ENCODE peak calls at places on chromosomes 1 and 21, in five cellular contexts. I is foreskin fibroblast, M is endothelial cell of umbilical vein, H is transverse colon, B is A549. T is an unnamed sample.

GRCh38 chr1:23624440-23624839 is 65.1 kb upstream of the ID3 start:
- DNase-seq in I (no peak), M (no peak), H (no peak), B (no peak), T (no peak)

GRCh38 chr1:33537885-33538284 is 65.4 kb downstream of the ZSCAN20 start:
- DNase-seq in I (no peak), M (no peak), H (no peak), B (no peak), T (no peak)

GRCh38 chr1:174131032-174131638 is 28.2 kb upstream of the RABGAP1L start:
- DNase-seq in I (no peak), M (no peak), H (no peak), B (no peak), T (no peak)

GRCh38 chr1:53638641-53639035 is 100.3 kb downstream of the GLIS1 start:
- DNase-seq in I (no peak), M (no peak), H (no peak), B (no peak), T (no peak)

GRCh38 chr1:79695133-79695532 is 688.6 kb upstream of the ADGRL4 start:
- DNase-seq in I (no peak), M (no peak), H (no peak), B (no peak), T (no peak)

GRCh38 chr1:228463559-228464455 is 23.4 kb upstream of the RNF187 start:
- DNase-seq in I (peak), M (no peak), H (peak), B (peak), T (peak)

GRCh38 chr1:10561497-10561896 is 86.7 kb downstream of the PEX14 start:
- DNase-seq in I (no peak), M (peak), H (no peak), B (no peak), T (no peak)

GRCh38 chr1:12513176-12513575 is 104.8 kb downstream of the DHRS3 start:
- DNase-seq in I (no peak), M (no peak), H (no peak), B (no peak), T (no peak)

GRCh38 chr1:68653882-68654281 is 157.0 kb upstream of the DEPDC1 start:
- DNase-seq in I (no peak), M (no peak), H (no peak), B (no peak), T (no peak)

GRCh38 chr1:205988585-205988995 is 14.6 kb downstream of the RAB7B start:
- DNase-seq in I (no peak), M (peak), H (no peak), B (no peak), T (no peak)

GRCh38 chr1:29487291-29487690 is 251.0 kb downstream of the PTPRU start:
- DNase-seq in I (no peak), M (no peak), H (no peak), B (no peak), T (no peak)

GRCh38 chr1:87898401-87898800 is 569.7 kb downstream of the LMO4 start:
- DNase-seq in I (no peak), M (no peak), H (no peak), B (no peak), T (no peak)

GRCh38 chr1:12143631-12144155 is 23.1 kb upstream of the TNFRSF1B start:
- DNase-seq in I (peak), M (peak), H (peak), B (no peak), T (no peak)

GRCh38 chr1:3593334-3593733 is 18.0 kb downstream of the MEGF6 start:
- DNase-seq in I (no peak), M (no peak), H (no peak), B (no peak), T (no peak)

GRCh38 chr1:3593745-3594144 is 17.6 kb downstream of the MEGF6 start:
- DNase-seq in I (no peak), M (peak), H (no peak), B (no peak), T (no peak)

GRCh38 chr1:3588395-3588794 is 22.9 kb downstream of the MEGF6 start:
- DNase-seq in I (no peak), M (no peak), H (no peak), B (no peak), T (no peak)

GRCh38 chr1:3590145-3590768 is 21.1 kb downstream of the MEGF6 start:
- DNase-seq in I (no peak), M (peak), H (no peak), B (no peak), T (no peak)

GRCh38 chr1:3590951-3591865 is 20.1 kb downstream of the MEGF6 start:
- DNase-seq in I (no peak), M (no peak), H (no peak), B (no peak), T (no peak)
- TF ChIP-seq CTCF in I (no peak), M (no peak), H (no peak), B (no peak), T (peak)

GRCh38 chr21:45508607-45509565 is 33.4 kb downstream of the SLC19A1 start:
- DNase-seq in I (no peak), M (no peak), H (no peak), B (no peak), T (no peak)

GRCh38 chr21:45507888-45508508 is 34.2 kb downstream of the SLC19A1 start:
- DNase-seq in I (no peak), M (no peak), H (no peak), B (no peak), T (no peak)

GRCh38 chr21:45510466-45510955 is 31.7 kb downstream of the SLC19A1 start:
- DNase-seq in I (no peak), M (no peak), H (no peak), B (no peak), T (no peak)

GRCh38 chr21:45511007-45511406 is 31.2 kb downstream of the SLC19A1 start:
- DNase-seq in I (no peak), M (no peak), H (no peak), B (no peak), T (no peak)

DNA sequence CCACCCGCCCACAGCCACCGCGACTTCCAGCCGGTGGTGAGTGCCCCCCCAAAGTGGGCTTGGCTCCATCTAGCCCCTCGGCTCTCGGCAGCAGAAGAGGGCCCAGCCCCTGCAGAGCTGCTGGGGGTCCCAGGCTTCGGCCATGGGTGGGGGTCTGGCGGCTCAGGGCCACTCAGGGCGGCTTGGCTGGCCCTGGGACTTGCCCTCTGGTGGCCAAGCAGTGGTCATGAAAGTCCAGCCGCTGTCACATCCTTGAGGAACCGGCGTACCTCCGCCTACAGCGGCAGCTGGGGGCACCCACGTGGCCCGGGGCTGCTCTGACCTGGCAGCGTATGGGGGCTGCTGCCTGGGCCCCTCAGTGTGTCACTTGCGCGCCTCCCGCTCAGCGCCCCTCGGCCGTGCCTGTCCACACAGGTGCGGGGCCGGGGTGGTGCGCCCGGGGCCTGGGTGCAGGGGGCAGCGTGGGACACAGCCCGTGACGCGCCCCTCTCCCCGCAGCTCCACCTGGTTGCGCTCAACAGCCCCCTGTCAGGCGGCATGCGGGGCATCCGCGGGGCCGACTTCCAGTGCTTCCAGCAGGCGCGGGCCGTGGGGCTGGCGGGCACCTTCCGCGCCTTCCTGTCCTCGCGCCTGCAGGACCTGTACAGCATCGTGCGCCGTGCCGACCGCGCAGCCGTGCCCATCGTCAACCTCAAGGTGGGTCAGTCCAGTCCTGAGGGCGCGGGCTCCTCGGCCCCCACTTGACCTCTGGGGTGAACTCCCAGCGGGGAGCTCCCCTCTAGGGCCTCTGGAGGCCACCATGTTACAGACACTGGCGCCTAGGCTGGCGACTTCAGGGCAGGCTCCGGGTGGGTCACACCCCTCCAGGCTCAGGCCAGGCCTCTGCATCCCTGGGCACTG is 32.4 kb downstream of the SLC19A1 start:
- DNase-seq in I (no peak), M (no peak), H (no peak), B (no peak), T (no peak)
- TF ChIP-seq CTCF in I (no peak), M (no peak), H (no peak), B (no peak), T (no peak)

GRCh38 chr1:21323091-21323490 is 32.8 kb upstream of the ECE1 start:
- DNase-seq in I (peak), M (peak), H (no peak), B (peak), T (no peak)

GRCh38 chr1:21319447-21320407 is 29.5 kb upstream of the ECE1 start:
- DNase-seq in I (no peak), M (no peak), H (no peak), B (peak), T (no peak)

GRCh38 chr1:21320410-21321107 is 30.3 kb upstream of the ECE1 start:
- DNase-seq in I (no peak), M (no peak), H (no peak), B (no peak), T (no peak)

GRCh38 chr1:21322681-21323016 is 32.4 kb upstream of the ECE1 start:
- DNase-seq in I (no peak), M (no peak), H (no peak), B (no peak), T (no peak)

DNA sequence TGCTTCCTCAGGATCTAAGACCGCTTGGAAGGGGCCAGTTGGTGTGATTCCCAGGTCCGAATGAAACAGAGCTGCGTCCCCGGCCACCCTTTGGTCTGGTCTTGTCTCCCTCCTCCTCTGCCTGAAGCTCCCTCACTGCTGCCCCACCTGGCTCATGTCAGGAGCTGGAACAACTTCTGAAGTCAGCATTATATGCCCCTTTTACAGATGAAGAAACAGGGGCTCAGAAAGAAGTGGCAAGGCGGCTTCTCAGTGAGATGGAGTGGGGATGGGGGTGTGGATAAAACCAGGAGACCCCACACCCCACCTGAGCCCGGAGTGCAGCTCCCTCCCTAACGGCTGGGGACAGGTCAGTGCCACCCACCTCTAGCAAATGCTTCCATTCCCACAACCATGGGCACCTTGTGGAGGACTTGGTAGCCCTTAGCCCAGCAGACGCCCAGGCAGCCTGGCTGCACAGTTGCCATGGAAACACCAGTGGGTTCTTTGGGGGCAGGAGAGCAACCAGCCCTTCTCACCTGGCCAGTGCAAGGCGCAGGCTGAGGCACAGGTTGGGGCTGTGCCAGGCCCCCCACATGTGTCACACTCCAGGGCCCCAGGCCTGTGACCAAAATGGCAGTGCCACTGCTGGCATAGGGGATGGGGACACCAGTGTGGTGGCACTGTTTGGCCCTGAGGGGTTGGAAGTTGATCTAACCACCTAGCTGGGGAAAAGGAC is 31.9 kb upstream of the ECE1 start:
- DNase-seq in I (no peak), M (no peak), H (no peak), B (no peak), T (no peak)
- TF ChIP-seq CTCF in I (peak), M (no peak), H (no peak), B (no peak), T (peak)

GRCh38 chr1:168653567-168653966 is 75.4 kb downstream of the DPT start:
- DNase-seq in I (peak), M (no peak), H (no peak), B (no peak), T (no peak)
- TF ChIP-seq CTCF in I (no peak), M (no peak), H (no peak), B (no peak), T (no peak)

DNA sequence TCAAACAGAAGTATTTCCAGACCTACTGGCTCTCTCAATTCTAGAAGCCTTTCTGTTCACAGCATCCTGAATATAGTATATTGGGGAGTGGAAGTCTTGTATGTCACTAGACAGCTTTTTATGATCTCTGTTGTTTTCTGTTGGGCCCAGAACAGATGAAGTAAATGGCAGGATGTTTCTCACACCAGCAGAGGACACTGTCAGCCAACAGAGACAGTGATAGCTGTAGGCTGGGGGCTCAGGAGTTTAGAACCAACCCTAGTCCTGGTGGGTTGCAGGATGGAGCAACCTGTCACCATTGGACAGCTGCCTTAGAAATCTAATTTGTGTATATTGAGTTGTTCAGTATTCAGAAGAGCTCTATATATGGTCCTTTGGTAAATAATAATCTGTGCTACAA is 16.9 kb downstream of the AGO1 start:
- DNase-seq in I (no peak), M (peak), H (no peak), B (no peak), T (no peak)
- TF ChIP-seq CTCF in I (no peak), M (no peak), H (no peak), B (no peak), T (peak)

T was measured in GM06990.